ENCODE peak calls at places on chromosomes 7 and 10, in four cellular contexts. One of them, this sample, is unnamed.

GRCh38 chr10:71796749-71797405 is 23.6 kb upstream of the VSIR start:
- DNase-seq in right atrium auricular region: no peak
- DNase-seq in adipocyte: no peak
- DNase-seq in Calu3: no peak
- DNase-seq in this sample: no peak

GRCh38 chr7:32531402-32531801 is 36.1 kb downstream of the AVL9 start:
- DNase-seq in right atrium auricular region: no peak
- DNase-seq in adipocyte: no peak
- DNase-seq in Calu3: no peak
- DNase-seq in this sample: no peak

GRCh38 chr7:155807805-155808550 is 4.3 kb downstream of the SHH start:
- DNase-seq in right atrium auricular region: no peak
- DNase-seq in adipocyte: no peak
- DNase-seq in Calu3: no peak
- DNase-seq in this sample: no peak

GRCh38 chr7:43878867-43879266 is 9.6 kb upstream of the MRPS24 start:
- DNase-seq in right atrium auricular region: no peak
- DNase-seq in adipocyte: no peak
- DNase-seq in Calu3: no peak
- DNase-seq in this sample: no peak

GRCh38 chr10:84173543-84173942 is at the start of gene GPR15LG:
- DNase-seq in right atrium auricular region: no peak
- DNase-seq in adipocyte: no peak
- DNase-seq in Calu3: no peak
- DNase-seq in this sample: peak; percentile 61

GRCh38 chr10:100009793-100010676 is at the start of gene DNMBP:
- DNase-seq in right atrium auricular region: peak; percentile 78
- DNase-seq in adipocyte: peak; percentile 96
- DNase-seq in Calu3: peak; percentile 85
- DNase-seq in this sample: peak; percentile 86

GRCh38 chr10:28060031-28060607 is 61.2 kb upstream of the ODAD2 start:
- DNase-seq in right atrium auricular region: no peak
- DNase-seq in adipocyte: peak; percentile 10
- DNase-seq in Calu3: no peak
- DNase-seq in this sample: no peak

GRCh38 chr7:31890198-31890597 is 180.0 kb downstream of the PDE1C start:
- DNase-seq in right atrium auricular region: no peak
- DNase-seq in adipocyte: no peak
- DNase-seq in Calu3: no peak
- DNase-seq in this sample: peak; percentile 92

GRCh38 chr7:74587435-74588126 is 69.9 kb upstream of the GTF2I start:
- DNase-seq in right atrium auricular region: peak; percentile 93
- DNase-seq in adipocyte: peak; percentile 95
- DNase-seq in Calu3: peak; percentile 75
- DNase-seq in this sample: peak; percentile 87

GRCh38 chr10:76127984-76128589 is 696.7 kb downstream of the LRMDA start:
- DNase-seq in right atrium auricular region: no peak
- DNase-seq in adipocyte: no peak
- DNase-seq in Calu3: no peak
- DNase-seq in this sample: no peak

GRCh38 chr7:26667514-26668133 is 196.8 kb downstream of the SKAP2 start:
- DNase-seq in right atrium auricular region: peak; percentile 61
- DNase-seq in adipocyte: peak; percentile 95
- DNase-seq in Calu3: peak; percentile 92
- DNase-seq in this sample: peak; percentile 90

GRCh38 chr10:22552888-22553378 is 161.4 kb downstream of the PIP4K2A start:
- DNase-seq in right atrium auricular region: no peak
- DNase-seq in adipocyte: peak; percentile 25
- DNase-seq in Calu3: no peak
- DNase-seq in this sample: no peak

GRCh38 chr7:97732567-97733275 is 835 bp downstream of the TAC1 start:
- DNase-seq in right atrium auricular region: no peak
- DNase-seq in adipocyte: no peak
- DNase-seq in Calu3: no peak
- DNase-seq in this sample: peak; percentile 12

GRCh38 chr10:49123981-49124920 is 8.9 kb upstream of the VSTM4 start:
- DNase-seq in right atrium auricular region: no peak
- DNase-seq in adipocyte: no peak
- DNase-seq in Calu3: no peak
- DNase-seq in this sample: no peak

GRCh38 chr7:105218215-105218614 is 170.5 kb downstream of the SRPK2 start:
- DNase-seq in right atrium auricular region: no peak
- DNase-seq in adipocyte: no peak
- DNase-seq in Calu3: peak; percentile 48
- DNase-seq in this sample: peak; percentile 86

GRCh38 chr7:35035511-35035921 is 1.8 kb downstream of the DPY19L1 start:
- DNase-seq in right atrium auricular region: no peak
- DNase-seq in adipocyte: peak; percentile 58
- DNase-seq in Calu3: peak; percentile 68
- DNase-seq in this sample: peak; percentile 58

GRCh38 chr7:295155-296154 is 5.5 kb downstream of the FOXL3 start:
- DNase-seq in right atrium auricular region: no peak
- DNase-seq in adipocyte: peak; percentile 13
- DNase-seq in Calu3: no peak
- DNase-seq in this sample: no peak

GRCh38 chr10:127408115-127408710 is 140.9 kb upstream of the NPS start:
- DNase-seq in right atrium auricular region: no peak
- DNase-seq in adipocyte: no peak
- DNase-seq in Calu3: no peak
- DNase-seq in this sample: no peak